ENCODE peak calls at places on chromosomes 7 and 10, in five cellular contexts. Q, V, G, Y and X are unnamed samples.

GRCh38 chr7:92423646-92424045 is 23.6 kb upstream of the GATAD1 start:
- DNase-seq in G (no peak), Y (no peak), Q (no peak), V (no peak), X (no peak)

GRCh38 chr7:20330797-20331230 is at the start of gene ITGB8:
- DNase-seq in Y (peak), V (peak), G (peak), Q (peak), X (no peak)

GRCh38 chr7:117322741-117323584 is at the start of gene WNT2:
- DNase-seq in Q (no peak), G (no peak), V (no peak), Y (no peak), X (peak)

GRCh38 chr10:24456319-24456718 is 247.4 kb downstream of the KIAA1217 start:
- DNase-seq in Q (no peak), G (no peak), V (peak), Y (peak), X (peak)

GRCh38 chr7:105389090-105389650 is 449 bp upstream of the SRPK2 start:
- DNase-seq in V (peak), Y (peak), G (peak), Q (no peak), X (peak)

GRCh38 chr7:92880212-92881090 is 44.1 kb upstream of the CDK6 start:
- DNase-seq in V (peak), G (no peak), Q (no peak), Y (peak), X (no peak)

GRCh38 chr10:90398551-90398950 is 459.3 kb downstream of the HTR7 start:
- DNase-seq in G (no peak), Y (no peak), V (no peak), Q (no peak), X (no peak)

GRCh38 chr7:123633553-123633952 is 22.1 kb upstream of the LMOD2 start:
- DNase-seq in V (peak), Q (no peak), Y (no peak), G (no peak), X (peak)